ENCODE peak calls at places on chromosomes 1 and 21, in seven cellular contexts. P is NCI-H1092; C is activated naive CD4-positive, alpha-beta T cell treated with anti-CD3 and anti-CD28 coated beads, Interleukin-2, amount 50 U/mL, for 16 hours; R is posterior cingulate gyrus; Z is NCI-H2081; L is NCI-H2029 treated with DMSO at 0.1 percent for 48 hours; K is CD8-positive, alpha-beta memory T cell. V is an unnamed sample.

GRCh38 chr1:30846587-30846986 is 62.0 kb downstream of the SDC3 start:
- DNase-seq in L (no peak), C (no peak), P (no peak), R (no peak), K (no peak), Z (no peak), V (no peak)

GRCh38 chr21:15061747-15062146 is 3.1 kb downstream of the NRIP1 start:
- DNase-seq in Z (no peak), R (no peak), L (no peak), K (no peak), C (no peak), P (no peak), V (no peak)

GRCh38 chr1:18927082-18927653 is 24.8 kb upstream of the ALDH4A1 start:
- DNase-seq in P (no peak), K (peak; percentile 35), Z (no peak), R (no peak), L (no peak), C (no peak), V (no peak)

GRCh38 chr1:204828352-204828850 is 42.3 kb upstream of the NFASC start:
- DNase-seq in R (peak; percentile 86), P (peak; percentile 85), Z (peak; percentile 90), L (no peak), K (no peak), C (peak; percentile 37), V (peak; percentile 70)

GRCh38 chr1:168498159-168498609 is 45.6 kb downstream of the XCL2 start:
- DNase-seq in Z (no peak), C (no peak), P (no peak), R (no peak), L (no peak), K (no peak), V (no peak)

GRCh38 chr1:181094813-181095212 is 6.3 kb downstream of the IER5 start:
- DNase-seq in R (no peak), Z (no peak), P (no peak), L (no peak), K (no peak), C (no peak), V (no peak)

GRCh38 chr1:218348628-218349185 is 3.6 kb downstream of the TGFB2 start:
- DNase-seq in P (no peak), C (no peak), Z (no peak), R (no peak), K (no peak), L (peak; percentile 68), V (no peak)

GRCh38 chr21:26443291-26443690 is 129.8 kb downstream of the CYYR1 start:
- DNase-seq in K (no peak), R (no peak), C (no peak), Z (no peak), L (no peak), P (no peak), V (no peak)

GRCh38 chr1:12757836-12758235 is 11.8 kb downstream of the CFAP107 start:
- DNase-seq in Z (no peak), K (no peak), P (no peak), L (no peak), C (no peak), R (no peak), V (no peak)

GRCh38 chr1:24872446-24872845 is 57.6 kb downstream of the RUNX3 start:
- DNase-seq in P (no peak), K (no peak), C (no peak), L (no peak), R (peak; percentile 18), Z (no peak), V (no peak)

GRCh38 chr1:161196521-161197451 is 2.1 kb downstream of the ADAMTS4 start:
- DNase-seq in R (no peak), L (no peak), P (no peak), C (no peak), Z (no peak), K (no peak), V (peak; percentile 17)

GRCh38 chr1:55310517-55310927 is 95.4 kb upstream of the USP24 start:
- DNase-seq in R (no peak), P (no peak), L (no peak), Z (no peak), C (no peak), K (no peak), V (no peak)

GRCh38 chr1:41690331-41690730 is 205.8 kb upstream of the EDN2 start:
- DNase-seq in P (no peak), R (no peak), Z (no peak), L (no peak), K (no peak), C (no peak), V (no peak)

GRCh38 chr1:57423135-57424131 is at the start of gene DAB1:
- DNase-seq in P (no peak), R (peak; percentile 31), Z (peak; percentile 60), C (no peak), L (no peak), K (no peak), V (no peak)

GRCh38 chr1:160844447-160845232 is 18.0 kb downstream of the CD244 start:
- DNase-seq in C (no peak), L (no peak), Z (no peak), K (no peak), P (no peak), R (no peak), V (no peak)